ENCODE peak calls at places on chromosomes 6 and 20, in five cellular contexts. One of them, this sample, is unnamed.

GRCh38 chr6:28719275-28719940 is 193.7 kb downstream of the GPX5 start:
- DNase-seq in SK-N-SH: no peak
- DNase-seq in HepG2: peak
- DNase-seq in H1: no peak
- DNase-seq in K562: peak
- DNase-seq in this sample: no peak

GRCh38 chr6:47752801-47753200 is 29.0 kb upstream of the OPN5 start:
- DNase-seq in SK-N-SH: no peak
- DNase-seq in HepG2: peak
- DNase-seq in H1: no peak
- DNase-seq in K562: no peak
- DNase-seq in this sample: no peak

GRCh38 chr6:41470341-41471063 is 75.7 kb upstream of the FOXP4 start:
- DNase-seq in SK-N-SH: no peak
- DNase-seq in HepG2: no peak
- DNase-seq in H1: no peak
- DNase-seq in K562: no peak
- DNase-seq in this sample: peak

GRCh38 chr6:160945516-160946177 is 45.9 kb upstream of the MAP3K4 start:
- DNase-seq in SK-N-SH: no peak
- DNase-seq in HepG2: no peak
- DNase-seq in H1: no peak
- DNase-seq in K562: no peak
- DNase-seq in this sample: no peak

GRCh38 chr20:2849529-2849928 is 9.0 kb downstream of the VPS16 start:
- DNase-seq in SK-N-SH: no peak
- DNase-seq in HepG2: no peak
- DNase-seq in H1: no peak
- DNase-seq in K562: no peak
- DNase-seq in this sample: no peak

GRCh38 chr6:74510878-74511277 is 695.0 kb downstream of the COL12A1 start:
- DNase-seq in SK-N-SH: no peak
- DNase-seq in HepG2: no peak
- DNase-seq in H1: no peak
- DNase-seq in K562: no peak
- DNase-seq in this sample: no peak

GRCh38 chr6:136403166-136403980 is 113.7 kb upstream of the BCLAF1 start:
- DNase-seq in SK-N-SH: no peak
- DNase-seq in HepG2: no peak
- DNase-seq in H1: no peak
- DNase-seq in K562: peak
- DNase-seq in this sample: no peak

GRCh38 chr20:53671370-53671769 is 77.7 kb upstream of the ZNF217 start:
- DNase-seq in SK-N-SH: no peak
- DNase-seq in HepG2: no peak
- DNase-seq in H1: no peak
- DNase-seq in K562: no peak
- DNase-seq in this sample: no peak

GRCh38 chr6:116136933-116137340 is 11.0 kb upstream of the COL10A1 start:
- DNase-seq in SK-N-SH: no peak
- DNase-seq in HepG2: no peak
- DNase-seq in H1: no peak
- DNase-seq in K562: no peak
- DNase-seq in this sample: no peak

GRCh38 chr20:63553933-63554290 is at the start of gene FNDC11:
- DNase-seq in SK-N-SH: peak
- DNase-seq in HepG2: no peak
- DNase-seq in H1: no peak
- DNase-seq in K562: peak
- DNase-seq in this sample: no peak

GRCh38 chr20:57584768-57585461 is 24.0 kb downstream of the PCK1 start:
- DNase-seq in SK-N-SH: no peak
- DNase-seq in HepG2: no peak
- DNase-seq in H1: no peak
- DNase-seq in K562: no peak
- DNase-seq in this sample: no peak

GRCh38 chr6:17458971-17459370 is 65.6 kb downstream of the CAP2 start:
- DNase-seq in SK-N-SH: no peak
- DNase-seq in HepG2: no peak
- DNase-seq in H1: no peak
- DNase-seq in K562: no peak
- DNase-seq in this sample: no peak

GRCh38 chr6:48689498-48689897 is 578.5 kb upstream of the PTCHD4 start:
- DNase-seq in SK-N-SH: no peak
- DNase-seq in HepG2: no peak
- DNase-seq in H1: no peak
- DNase-seq in K562: no peak
- DNase-seq in this sample: no peak

GRCh38 chr6:146595981-146596731 is 2.6 kb upstream of the ADGB start:
- DNase-seq in SK-N-SH: no peak
- DNase-seq in HepG2: no peak
- DNase-seq in H1: no peak
- DNase-seq in K562: no peak
- DNase-seq in this sample: no peak

GRCh38 chr6:15351631-15352030 is 105.8 kb downstream of the JARID2 start:
- DNase-seq in SK-N-SH: no peak
- DNase-seq in HepG2: no peak
- DNase-seq in H1: no peak
- DNase-seq in K562: no peak
- DNase-seq in this sample: no peak

GRCh38 chr6:109527989-109528388 is 45.0 kb upstream of the ZBTB24 start:
- DNase-seq in SK-N-SH: no peak
- DNase-seq in HepG2: peak
- DNase-seq in H1: no peak
- DNase-seq in K562: peak
- DNase-seq in this sample: peak

GRCh38 chr20:14790771-14791517 is 453.5 kb upstream of the FLRT3 start:
- DNase-seq in SK-N-SH: no peak
- DNase-seq in HepG2: no peak
- DNase-seq in H1: no peak
- DNase-seq in K562: no peak
- DNase-seq in this sample: no peak

GRCh38 chr20:57060407-57061057 is 205.9 kb downstream of the BMP7 start:
- DNase-seq in SK-N-SH: no peak
- DNase-seq in HepG2: no peak
- DNase-seq in H1: no peak
- DNase-seq in K562: no peak
- DNase-seq in this sample: no peak

GRCh38 chr20:50678213-50678898 is 13.0 kb downstream of the RIPOR3 start:
- DNase-seq in SK-N-SH: no peak
- DNase-seq in HepG2: peak
- DNase-seq in H1: no peak
- DNase-seq in K562: no peak
- DNase-seq in this sample: peak

GRCh38 chr20:11438412-11438811 is 479.3 kb upstream of the BTBD3 start:
- DNase-seq in SK-N-SH: no peak
- DNase-seq in HepG2: no peak
- DNase-seq in H1: no peak
- DNase-seq in K562: no peak
- DNase-seq in this sample: no peak

GRCh38 chr6:160973856-160974255 is 17.7 kb upstream of the MAP3K4 start:
- DNase-seq in SK-N-SH: peak
- DNase-seq in HepG2: no peak
- DNase-seq in H1: no peak
- DNase-seq in K562: no peak
- DNase-seq in this sample: no peak

GRCh38 chr20:43750774-43751166 is 24.0 kb upstream of the GTSF1L start:
- DNase-seq in SK-N-SH: no peak
- DNase-seq in HepG2: no peak
- DNase-seq in H1: no peak
- DNase-seq in K562: no peak
- DNase-seq in this sample: no peak

GRCh38 chr6:93036835-93037234 is 382.5 kb downstream of the EPHA7 start:
- DNase-seq in SK-N-SH: no peak
- DNase-seq in HepG2: peak
- DNase-seq in H1: no peak
- DNase-seq in K562: no peak
- DNase-seq in this sample: no peak

GRCh38 chr20:10739575-10739974 is 65.8 kb upstream of the JAG1 start:
- DNase-seq in SK-N-SH: no peak
- DNase-seq in HepG2: no peak
- DNase-seq in H1: no peak
- DNase-seq in K562: no peak
- DNase-seq in this sample: peak

GRCh38 chr6:128519931-128520435 is 416 bp downstream of the PTPRK start:
- DNase-seq in SK-N-SH: peak
- DNase-seq in HepG2: no peak
- DNase-seq in H1: no peak
- DNase-seq in K562: no peak
- DNase-seq in this sample: no peak

GRCh38 chr6:2921520-2922115 is 18.5 kb upstream of the SERPINB9 start:
- DNase-seq in SK-N-SH: no peak
- DNase-seq in HepG2: no peak
- DNase-seq in H1: no peak
- DNase-seq in K562: no peak
- DNase-seq in this sample: no peak
- TF ChIP-seq JUND in SK-N-SH: no peak
- TF ChIP-seq JUND in HepG2: no peak
- TF ChIP-seq JUND in H1: no peak
- TF ChIP-seq JUND in K562: no peak
- TF ChIP-seq JUND in this sample: no peak

GRCh38 chr6:119273799-119274595 is 75.6 kb downstream of the MAN1A1 start:
- DNase-seq in SK-N-SH: peak
- DNase-seq in HepG2: no peak
- DNase-seq in H1: no peak
- DNase-seq in K562: no peak
- DNase-seq in this sample: no peak
- TF ChIP-seq JUND in SK-N-SH: peak
- TF ChIP-seq JUND in HepG2: no peak
- TF ChIP-seq JUND in H1: no peak
- TF ChIP-seq JUND in K562: no peak
- TF ChIP-seq JUND in this sample: no peak

GRCh38 chr6:71248306-71248705 is 40.3 kb upstream of the OGFRL1 start:
- DNase-seq in SK-N-SH: no peak
- DNase-seq in HepG2: peak
- DNase-seq in H1: peak
- DNase-seq in K562: no peak
- DNase-seq in this sample: peak
- TF ChIP-seq JUND in SK-N-SH: peak
- TF ChIP-seq JUND in HepG2: no peak
- TF ChIP-seq JUND in H1: no peak
- TF ChIP-seq JUND in K562: no peak
- TF ChIP-seq JUND in this sample: no peak

GRCh38 chr20:5397418-5397817 is 80.7 kb upstream of the PROKR2 start:
- DNase-seq in SK-N-SH: no peak
- DNase-seq in HepG2: no peak
- DNase-seq in H1: no peak
- DNase-seq in K562: no peak
- DNase-seq in this sample: no peak

GRCh38 chr20:5401277-5401676 is 84.5 kb upstream of the PROKR2 start:
- DNase-seq in SK-N-SH: peak
- DNase-seq in HepG2: no peak
- DNase-seq in H1: no peak
- DNase-seq in K562: no peak
- DNase-seq in this sample: no peak

GRCh38 chr20:5400164-5400762 is 83.5 kb upstream of the PROKR2 start:
- DNase-seq in SK-N-SH: no peak
- DNase-seq in HepG2: peak
- DNase-seq in H1: no peak
- DNase-seq in K562: no peak
- DNase-seq in this sample: peak

GRCh38 chr20:5402903-5403531 is 86.3 kb upstream of the PROKR2 start:
- DNase-seq in SK-N-SH: no peak
- DNase-seq in HepG2: peak
- DNase-seq in H1: no peak
- DNase-seq in K562: peak
- DNase-seq in this sample: no peak
- TF ChIP-seq JUND in SK-N-SH: no peak
- TF ChIP-seq JUND in HepG2: no peak
- TF ChIP-seq JUND in H1: no peak
- TF ChIP-seq JUND in K562: no peak
- TF ChIP-seq JUND in this sample: no peak

DNA sequence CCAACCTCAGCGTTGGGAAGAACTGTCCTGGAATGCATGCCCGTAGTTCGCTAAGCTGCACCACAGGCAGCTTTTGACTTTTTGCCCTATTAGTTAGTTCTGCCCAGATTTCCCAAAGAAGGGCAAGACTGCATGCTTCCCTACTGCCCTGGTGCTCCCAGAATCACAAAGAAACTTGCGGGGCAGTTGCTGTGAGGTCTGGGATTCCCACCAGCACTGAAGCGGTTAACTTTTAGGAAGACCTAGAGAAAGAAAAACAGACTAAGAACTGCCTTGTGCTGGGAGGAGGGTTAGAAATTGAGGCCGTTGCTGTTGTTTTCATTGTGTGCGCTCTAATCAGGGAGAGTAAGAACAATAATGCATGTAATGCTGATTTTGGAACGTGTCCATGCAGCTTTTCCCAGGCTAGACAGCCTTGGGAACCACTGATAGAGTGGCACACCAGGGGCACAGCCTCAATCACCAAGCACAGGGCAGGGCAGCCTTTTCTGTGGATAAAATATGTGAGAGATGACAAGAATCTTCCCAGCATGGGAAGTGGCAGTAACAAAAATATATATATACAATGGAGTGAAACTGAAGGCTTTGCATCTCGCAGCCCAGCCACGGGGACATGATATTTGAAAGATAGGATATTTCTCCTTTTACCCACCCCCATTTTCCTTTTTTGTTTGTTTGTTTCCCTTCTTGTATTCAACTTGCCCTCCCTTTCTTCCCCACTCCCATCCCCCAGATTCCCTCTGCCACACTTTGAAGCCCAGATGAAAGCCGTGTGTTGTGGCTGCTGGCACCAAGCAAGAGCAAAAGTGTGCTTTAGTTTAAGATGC is 137.6 kb upstream of the HEY2 start:
- DNase-seq in SK-N-SH: no peak
- DNase-seq in HepG2: no peak
- DNase-seq in H1: no peak
- DNase-seq in K562: no peak
- DNase-seq in this sample: no peak
- TF ChIP-seq JUND in SK-N-SH: no peak
- TF ChIP-seq JUND in HepG2: no peak
- TF ChIP-seq JUND in H1: no peak
- TF ChIP-seq JUND in K562: no peak
- TF ChIP-seq JUND in this sample: no peak